ENCODE peak calls at places on chromosomes 12 and 14, in five cellular contexts. L is PC-9, G is psoas muscle, M is mucosa of descending colon, A is mammary epithelial cell. V is an unnamed sample.

GRCh38 chr14:50520947-50521815 is 11.2 kb downstream of the MAP4K5 start:
- DNase-seq in M (no peak), L (peak; percentile 36), G (no peak), A (peak; percentile 93), V (no peak)

GRCh38 chr14:98931126-98931525 is 340.9 kb downstream of the BCL11B start:
- DNase-seq in G (no peak), M (no peak), L (no peak), A (no peak), V (no peak)

GRCh38 chr12:130425698-130426245 is 88.1 kb downstream of the PIWIL1 start:
- DNase-seq in L (no peak), G (no peak), M (no peak), A (no peak), V (no peak)

GRCh38 chr14:73526036-73526984 is 10.6 kb upstream of the ACOT1 start:
- DNase-seq in L (peak; percentile 58), G (no peak), A (peak; percentile 57), M (no peak), V (no peak)

GRCh38 chr12:84857809-84858208 is 54.8 kb downstream of the SLC6A15 start:
- DNase-seq in L (no peak), A (peak; percentile 35), M (no peak), G (no peak), V (no peak)

GRCh38 chr12:114425031-114425626 is 19.2 kb upstream of the TBX5 start:
- DNase-seq in M (no peak), G (no peak), A (no peak), L (no peak), V (no peak)

GRCh38 chr14:39860837-39861236 is 428.6 kb upstream of the FBXO33 start:
- DNase-seq in L (no peak), M (no peak), G (no peak), A (no peak), V (no peak)

GRCh38 chr14:105891631-105892452 is 365.5 kb downstream of the TMEM121 start:
- DNase-seq in A (no peak), G (peak; percentile 29), M (peak; percentile 8), L (no peak), V (peak; percentile 40)

GRCh38 chr12:49821375-49822287 is 6.6 kb downstream of the NCKAP5L start:
- DNase-seq in L (no peak), M (no peak), G (no peak), A (no peak), V (peak; percentile 59)

GRCh38 chr12:49794811-49795653 is 33.2 kb downstream of the NCKAP5L start:
- DNase-seq in A (no peak), G (peak; percentile 51), L (no peak), M (no peak), V (no peak)

GRCh38 chr12:89225401-89225800 is 126.9 kb downstream of the DUSP6 start:
- DNase-seq in A (peak; percentile 94), M (no peak), G (no peak), L (peak; percentile 53), V (no peak)

GRCh38 chr14:52352546-52352945 is 38.4 kb downstream of the PTGER2 start:
- DNase-seq in L (no peak), A (no peak), M (no peak), G (no peak), V (no peak)

GRCh38 chr14:92695562-92695961 is 52.9 kb downstream of the LGMN start:
- DNase-seq in M (no peak), G (no peak), L (no peak), A (no peak), V (no peak)

GRCh38 chr14:92692822-92693226 is 55.6 kb downstream of the LGMN start:
- DNase-seq in L (peak; percentile 53), M (peak; percentile 74), G (peak; percentile 70), A (peak; percentile 31), V (peak; percentile 91)

GRCh38 chr14:92696356-92696755 is 52.1 kb downstream of the LGMN start:
- DNase-seq in M (peak; percentile 7), L (no peak), G (no peak), A (no peak), V (no peak)

GRCh38 chr14:92694807-92695206 is 53.6 kb downstream of the LGMN start:
- DNase-seq in L (no peak), M (no peak), A (no peak), G (no peak), V (no peak)

DNA sequence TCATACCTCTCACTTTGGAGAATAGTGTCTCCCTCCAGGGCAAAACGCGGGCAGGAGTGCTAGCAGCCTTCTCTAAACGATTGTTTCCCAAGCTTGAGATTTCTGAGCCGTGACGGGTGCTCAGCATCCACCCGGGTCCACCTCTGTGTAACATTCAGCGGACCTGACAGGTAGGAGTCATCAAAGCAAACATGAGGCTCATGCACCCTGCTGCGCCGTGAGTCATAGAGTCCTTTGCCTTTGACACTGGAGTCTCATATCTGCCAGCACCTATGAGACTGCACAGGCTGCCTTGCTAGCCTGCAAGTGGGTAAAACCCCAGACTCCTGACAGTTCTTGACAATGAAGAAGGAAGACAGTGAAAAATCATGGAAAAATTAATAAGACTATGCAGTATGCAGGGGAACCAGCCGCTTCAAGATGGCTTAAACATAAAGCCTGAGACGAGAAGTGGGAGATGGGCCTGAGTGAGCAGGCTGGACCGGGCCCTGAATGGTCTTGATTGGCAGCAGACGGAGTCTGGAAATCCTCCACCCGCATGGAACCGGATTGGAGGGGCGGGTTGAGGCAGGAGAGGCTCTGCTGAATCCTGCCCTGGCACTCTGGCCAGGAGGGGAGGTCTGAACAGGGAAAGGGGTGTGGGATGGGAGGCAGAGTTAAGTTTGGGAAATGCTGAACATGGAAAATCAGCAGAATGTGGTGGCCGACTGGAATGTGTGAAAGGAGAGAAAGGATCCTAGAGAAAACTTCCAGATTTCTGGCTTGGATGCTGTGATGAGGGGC is 54.2 kb downstream of the LGMN start:
- DNase-seq in M (peak; percentile 6), G (no peak), A (no peak), L (peak; percentile 56), V (no peak)
- H3K4me3 ChIP-seq in M (no peak overlapping the region), G (no peak overlapping the region), A (no peak overlapping the region), L (no peak overlapping the region), V (no peak overlapping the region)

GRCh38 chr12:96294831-96295230 is 100.7 kb downstream of the ELK3 start:
- DNase-seq in A (peak; percentile 37), L (no peak), M (no peak), G (no peak), V (no peak)
- H3K4me3 ChIP-seq in A (no peak overlapping the region), L (no peak overlapping the region), M (no peak overlapping the region), G (no peak overlapping the region), V (no peak overlapping the region)

GRCh38 chr12:120199025-120199424 is 1.9 kb downstream of the RPLP0 start:
- DNase-seq in M (no peak), A (no peak), G (no peak), L (no peak), V (no peak)
- H3K4me3 ChIP-seq in M (no peak overlapping the region), A (peak overlapping the region; percentile 94), G (peak overlapping the region; percentile 82), L (peak overlapping the region; percentile 64), V (peak overlapping the region; percentile 91)

DNA sequence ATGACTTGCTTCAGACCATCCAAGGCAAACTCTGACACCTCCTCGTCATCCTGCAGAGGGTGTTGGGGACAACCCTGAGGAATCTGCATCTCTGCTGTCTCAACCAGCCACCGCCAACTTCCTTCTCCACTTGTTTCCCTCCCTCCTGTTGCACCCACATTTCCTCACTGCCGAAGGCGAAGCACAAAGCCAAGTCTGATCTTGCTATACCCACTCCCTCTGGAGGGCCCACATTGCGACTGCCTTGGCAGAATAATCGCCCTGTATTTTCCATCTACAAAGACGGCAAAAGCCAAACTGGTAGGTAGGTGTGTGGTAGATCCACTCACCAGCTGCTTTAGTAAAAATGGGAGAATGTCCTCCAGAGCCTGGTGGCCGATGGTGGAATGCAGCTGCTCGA is 21.8 kb upstream of the RAB35 start:
- DNase-seq in M (no peak), A (no peak), L (no peak), G (no peak), V (no peak)
- H3K4me3 ChIP-seq in M (no peak overlapping the region), A (no peak overlapping the region), L (no peak overlapping the region), G (no peak overlapping the region), V (no peak overlapping the region)

DNA sequence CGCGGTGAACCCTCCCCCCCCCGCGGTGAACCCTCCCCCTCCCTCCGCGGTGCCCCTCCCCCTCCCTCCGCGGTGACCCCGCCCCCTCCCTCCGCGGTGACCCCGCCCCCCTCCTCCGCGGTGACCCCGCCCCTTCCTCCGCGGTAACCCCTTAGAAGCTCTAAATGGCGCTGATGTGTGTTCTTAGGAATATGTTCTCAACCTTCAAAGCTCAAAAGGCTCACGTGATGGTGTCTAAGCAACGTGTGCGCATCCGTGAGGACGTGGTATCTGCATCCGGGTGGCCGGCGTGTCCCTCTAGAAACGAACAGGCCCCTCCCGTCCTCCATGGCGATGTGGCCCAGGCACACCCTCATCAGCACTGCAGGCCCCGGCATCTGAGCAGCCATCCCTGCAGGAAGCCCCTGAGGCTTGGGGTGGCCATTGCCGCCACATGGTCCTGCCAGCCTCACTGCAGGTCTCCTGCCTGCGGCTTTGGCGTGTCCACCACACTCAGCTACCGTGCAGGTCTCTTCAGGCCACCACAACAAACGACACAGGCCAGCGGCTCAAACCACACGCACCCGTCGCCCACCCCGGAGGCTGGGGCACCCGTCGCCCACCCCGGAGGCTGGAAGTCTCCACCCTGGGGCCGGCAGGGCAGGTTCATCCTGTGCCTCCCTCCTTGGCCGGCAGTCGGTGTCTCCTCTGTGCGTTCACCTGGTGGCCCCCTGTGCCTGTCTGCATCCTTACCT is 14.5 kb upstream of the FBRSL1 start:
- DNase-seq in A (no peak), G (peak; percentile 72), M (no peak), L (no peak), V (peak; percentile 8)
- H3K4me3 ChIP-seq in A (no peak overlapping the region), G (no peak overlapping the region), M (no peak overlapping the region), L (no peak overlapping the region), V (no peak overlapping the region)

GRCh38 chr14:59243174-59243573 is 54.7 kb downstream of the DAAM1 start:
- DNase-seq in G (no peak), M (no peak), A (no peak), L (no peak), V (no peak)
- H3K4me3 ChIP-seq in G (no peak overlapping the region), M (no peak overlapping the region), A (no peak overlapping the region), L (no peak overlapping the region), V (no peak overlapping the region)

DNA sequence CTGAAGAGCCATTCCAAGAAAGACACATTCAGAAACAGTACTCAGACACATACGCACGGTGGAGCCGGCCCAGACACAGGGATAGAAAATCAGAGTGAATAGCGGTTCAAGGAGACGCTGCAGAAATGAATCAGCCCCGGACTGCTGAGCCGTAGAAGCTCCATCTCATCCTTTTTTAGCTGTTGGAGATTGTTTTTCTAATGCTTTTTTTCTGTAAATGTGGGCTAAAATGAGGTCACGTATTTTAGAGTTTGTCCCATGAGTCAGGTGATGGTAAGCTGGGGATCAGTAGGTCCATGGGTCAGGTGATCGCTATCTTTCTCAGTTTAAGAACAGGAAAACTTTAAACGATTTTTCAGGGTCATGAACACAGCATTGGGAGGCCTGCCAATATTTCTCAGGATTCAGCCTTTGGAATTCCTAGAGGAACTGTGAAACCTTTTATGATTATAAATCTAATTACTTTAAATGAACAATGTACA is 202.4 kb downstream of the ITPR2 start:
- DNase-seq in M (no peak), L (peak; percentile 12), G (no peak), A (no peak), V (no peak)
- H3K4me3 ChIP-seq in M (no peak overlapping the region), L (no peak overlapping the region), G (no peak overlapping the region), A (no peak overlapping the region), V (no peak overlapping the region)

V was measured in right cardiac atrium.